ENCODE peak calls at places on chromosomes 6 and 20, in four cellular contexts. M is GM23248; S is Right ventricle myocardium inferior; J is CD8-positive, alpha-beta T cell. E is an unnamed sample.

GRCh38 chr20:39913274-39913673 is 775.8 kb downstream of the MAFB start:
- DNase-seq in M (no peak), S (no peak), J (no peak), E (no peak)

GRCh38 chr20:12970372-12970821 is 38.4 kb upstream of the SPTLC3 start:
- DNase-seq in M (peak; percentile 71), S (no peak), J (no peak), E (no peak)

GRCh38 chr20:953742-954141 is 37.6 kb upstream of the ANGPT4 start:
- DNase-seq in M (peak; percentile 44), S (no peak), J (no peak), E (no peak)

GRCh38 chr6:108117427-108118358 is 43.2 kb upstream of the OSTM1 start:
- DNase-seq in M (peak; percentile 41), S (peak; percentile 73), J (no peak), E (no peak)

GRCh38 chr6:53673138-53673801 is 7.7 kb upstream of the KLHL31 start:
- DNase-seq in M (peak; percentile 49), S (no peak), J (no peak), E (no peak)

GRCh38 chr20:61990484-61990883 is 75.2 kb downstream of the TAF4 start:
- DNase-seq in M (no peak), S (no peak), J (no peak), E (no peak)

GRCh38 chr6:146859795-146860495 is 261.2 kb downstream of the ADGB start:
- DNase-seq in M (no peak), S (no peak), J (no peak), E (no peak)

GRCh38 chr6:106536357-106536756 is 92.9 kb downstream of the RTN4IP1 start:
- DNase-seq in M (no peak), S (no peak), J (no peak), E (no peak)

GRCh38 chr6:2429460-2429859 is 184.1 kb upstream of the GMDS start:
- DNase-seq in M (peak; percentile 57), S (no peak), J (no peak), E (no peak)

GRCh38 chr6:2132416-2132815 is 113.0 kb downstream of the GMDS start:
- DNase-seq in M (no peak), S (no peak), J (no peak), E (no peak)